ENCODE peak calls at places on chromosomes 6 and 20, in four cellular contexts. Q is NCI-H1105, E is AG20443, M is AG04450. F is an unnamed sample.

GRCh38 chr6:15682965-15683822 is 20.4 kb upstream of the DTNBP1 start:
- DNase-seq in Q (no peak), E (no peak), M (no peak), F (no peak)

GRCh38 chr20:44030394-44030793 is 115.7 kb downstream of the TOX2 start:
- DNase-seq in Q (no peak), E (no peak), M (no peak), F (no peak)

GRCh38 chr6:39411001-39411400 is 88.5 kb upstream of the KCNK16 start:
- DNase-seq in Q (no peak), E (no peak), M (no peak), F (no peak)

GRCh38 chr20:38927902-38928578 is 1.8 kb downstream of the FAM83D start:
- DNase-seq in Q (no peak), E (no peak), M (no peak), F (no peak)

GRCh38 chr6:30163090-30163917 is at the start of gene TRIM15:
- DNase-seq in Q (no peak), E (no peak), M (no peak), F (no peak)

GRCh38 chr6:112203577-112204349 is 50.6 kb downstream of the LAMA4 start:
- DNase-seq in Q (no peak), E (peak), M (no peak), F (no peak)

GRCh38 chr6:116370717-116371383 is at the start of gene DSE:
- DNase-seq in Q (peak), E (peak), M (peak), F (no peak)

GRCh38 chr6:119158057-119158848 is 79.8 kb upstream of the FAM184A start:
- DNase-seq in Q (no peak), E (peak), M (no peak), F (no peak)

GRCh38 chr6:7235712-7236311 is 77.2 kb downstream of the SSR1 start:
- DNase-seq in Q (peak), E (no peak), M (no peak), F (no peak)

GRCh38 chr20:5845686-5846651 is 95.8 kb downstream of the SHLD1 start:
- DNase-seq in Q (peak), E (no peak), M (no peak), F (no peak)

GRCh38 chr6:122868137-122868536 is 79.1 kb downstream of the SMPDL3A start:
- DNase-seq in Q (no peak), E (no peak), M (no peak), F (no peak)

GRCh38 chr6:25984265-25984664 is 21.7 kb downstream of the TRIM38 start:
- DNase-seq in Q (no peak), E (no peak), M (no peak), F (no peak)

GRCh38 chr6:159805418-159806020 is 5.4 kb downstream of the PNLDC1 start:
- DNase-seq in Q (no peak), E (no peak), M (no peak), F (no peak)

GRCh38 chr6:167707686-167708500 is 118.8 kb upstream of the AFDN start:
- DNase-seq in Q (no peak), E (no peak), M (no peak), F (no peak)

GRCh38 chr6:168181316-168181715 is 102.3 kb upstream of the FRMD1 start:
- DNase-seq in Q (no peak), E (no peak), M (no peak), F (no peak)

GRCh38 chr6:105783333-105783945 is 302.7 kb upstream of the PRDM1 start:
- DNase-seq in Q (no peak), E (no peak), M (no peak), F (no peak)

GRCh38 chr6:136738178-136739057 is 53.9 kb downstream of the MAP3K5 start:
- DNase-seq in Q (no peak), E (no peak), M (no peak), F (no peak)

GRCh38 chr20:49825521-49826033 is 12.9 kb downstream of the SLC9A8 start:
- DNase-seq in Q (peak), E (no peak), M (no peak), F (no peak)

GRCh38 chr6:43842231-43842794 is 72.3 kb downstream of the VEGFA start:
- DNase-seq in Q (no peak), E (peak), M (no peak), F (peak)

F was measured in astrocyte of the cerebellum.